ENCODE peak calls at places on chromosomes 5 and 9, in ten cellular contexts. One of them, this sample, is unnamed.

GRCh38 chr9:129400971-129401622 is 219.8 kb downstream of the C9orf50 start:
- DNase-seq in endothelial cell: no peak
- DNase-seq in heart right ventricle: no peak
- DNase-seq in HFFc6: no peak
- DNase-seq in coronary artery: no peak
- DNase-seq in upper lobe of right lung: no peak
- DNase-seq in WERI-Rb-1: no peak
- DNase-seq in kidney: peak
- DNase-seq in astrocyte: no peak
- DNase-seq in Peyer's patch: no peak
- DNase-seq in this sample: no peak

GRCh38 chr9:69867081-69867814 is 46.6 kb downstream of the CFAP95 start:
- DNase-seq in coronary artery: no peak
- DNase-seq in HFFc6: no peak
- DNase-seq in upper lobe of right lung: no peak
- DNase-seq in endothelial cell: no peak
- DNase-seq in WERI-Rb-1: no peak
- DNase-seq in heart right ventricle: no peak
- DNase-seq in kidney: no peak
- DNase-seq in astrocyte: peak
- DNase-seq in Peyer's patch: no peak
- DNase-seq in this sample: no peak

GRCh38 chr9:131624636-131625241 is 79.4 kb downstream of the PRRT1B start:
- DNase-seq in endothelial cell: no peak
- DNase-seq in heart right ventricle: peak
- DNase-seq in coronary artery: no peak
- DNase-seq in astrocyte: peak
- DNase-seq in WERI-Rb-1: peak
- DNase-seq in HFFc6: no peak
- DNase-seq in Peyer's patch: no peak
- DNase-seq in upper lobe of right lung: no peak
- DNase-seq in kidney: peak
- DNase-seq in this sample: no peak

GRCh38 chr9:93810028-93810971 is 144.9 kb downstream of the BARX1 start:
- DNase-seq in endothelial cell: no peak
- DNase-seq in HFFc6: no peak
- DNase-seq in heart right ventricle: no peak
- DNase-seq in WERI-Rb-1: no peak
- DNase-seq in upper lobe of right lung: peak
- DNase-seq in coronary artery: peak
- DNase-seq in astrocyte: no peak
- DNase-seq in kidney: no peak
- DNase-seq in Peyer's patch: peak
- DNase-seq in this sample: no peak

GRCh38 chr5:77102549-77102948 is 15.5 kb upstream of the ZBED3 start:
- DNase-seq in coronary artery: no peak
- DNase-seq in astrocyte: no peak
- DNase-seq in endothelial cell: no peak
- DNase-seq in Peyer's patch: no peak
- DNase-seq in HFFc6: no peak
- DNase-seq in upper lobe of right lung: no peak
- DNase-seq in WERI-Rb-1: no peak
- DNase-seq in heart right ventricle: no peak
- DNase-seq in kidney: no peak
- DNase-seq in this sample: no peak

GRCh38 chr5:3034449-3034848 is 283.0 kb upstream of the IRX2 start:
- DNase-seq in Peyer's patch: no peak
- DNase-seq in endothelial cell: no peak
- DNase-seq in WERI-Rb-1: no peak
- DNase-seq in upper lobe of right lung: no peak
- DNase-seq in astrocyte: no peak
- DNase-seq in kidney: no peak
- DNase-seq in HFFc6: no peak
- DNase-seq in coronary artery: no peak
- DNase-seq in heart right ventricle: no peak
- DNase-seq in this sample: no peak

GRCh38 chr9:127545196-127546124 is 66.6 kb upstream of the STXBP1 start:
- DNase-seq in Peyer's patch: peak
- DNase-seq in coronary artery: no peak
- DNase-seq in astrocyte: peak
- DNase-seq in endothelial cell: no peak
- DNase-seq in upper lobe of right lung: peak
- DNase-seq in WERI-Rb-1: no peak
- DNase-seq in kidney: peak
- DNase-seq in HFFc6: peak
- DNase-seq in heart right ventricle: no peak
- DNase-seq in this sample: peak

GRCh38 chr5:176529824-176530195 is 7.4 kb downstream of the RNF44 start:
- DNase-seq in HFFc6: no peak
- DNase-seq in upper lobe of right lung: no peak
- DNase-seq in Peyer's patch: peak
- DNase-seq in WERI-Rb-1: no peak
- DNase-seq in heart right ventricle: no peak
- DNase-seq in kidney: peak
- DNase-seq in endothelial cell: no peak
- DNase-seq in coronary artery: no peak
- DNase-seq in astrocyte: no peak
- DNase-seq in this sample: no peak

GRCh38 chr5:171641891-171642290 is 143.7 kb upstream of the SMIM23 start:
- DNase-seq in WERI-Rb-1: no peak
- DNase-seq in kidney: no peak
- DNase-seq in heart right ventricle: no peak
- DNase-seq in endothelial cell: no peak
- DNase-seq in upper lobe of right lung: no peak
- DNase-seq in astrocyte: no peak
- DNase-seq in coronary artery: no peak
- DNase-seq in HFFc6: no peak
- DNase-seq in Peyer's patch: no peak
- DNase-seq in this sample: no peak

GRCh38 chr5:68845121-68845520 is 248.7 kb upstream of the SLC30A5 start:
- DNase-seq in coronary artery: no peak
- DNase-seq in WERI-Rb-1: no peak
- DNase-seq in Peyer's patch: no peak
- DNase-seq in heart right ventricle: no peak
- DNase-seq in astrocyte: peak
- DNase-seq in HFFc6: peak
- DNase-seq in kidney: no peak
- DNase-seq in endothelial cell: no peak
- DNase-seq in upper lobe of right lung: no peak
- DNase-seq in this sample: no peak

GRCh38 chr9:89920131-89920530 is 315.3 kb downstream of the GADD45G start:
- DNase-seq in Peyer's patch: no peak
- DNase-seq in astrocyte: no peak
- DNase-seq in kidney: no peak
- DNase-seq in endothelial cell: no peak
- DNase-seq in HFFc6: no peak
- DNase-seq in heart right ventricle: no peak
- DNase-seq in coronary artery: no peak
- DNase-seq in upper lobe of right lung: no peak
- DNase-seq in WERI-Rb-1: no peak
- DNase-seq in this sample: no peak

GRCh38 chr5:158277276-158277675 is 418.3 kb upstream of the CLINT1 start:
- DNase-seq in endothelial cell: no peak
- DNase-seq in kidney: no peak
- DNase-seq in WERI-Rb-1: no peak
- DNase-seq in upper lobe of right lung: no peak
- DNase-seq in coronary artery: no peak
- DNase-seq in Peyer's patch: no peak
- DNase-seq in HFFc6: no peak
- DNase-seq in astrocyte: no peak
- DNase-seq in heart right ventricle: no peak
- DNase-seq in this sample: no peak

GRCh38 chr9:130368631-130369103 is 76.1 kb upstream of the ASS1 start:
- DNase-seq in HFFc6: no peak
- DNase-seq in heart right ventricle: no peak
- DNase-seq in astrocyte: peak
- DNase-seq in upper lobe of right lung: no peak
- DNase-seq in endothelial cell: no peak
- DNase-seq in kidney: no peak
- DNase-seq in coronary artery: no peak
- DNase-seq in WERI-Rb-1: no peak
- DNase-seq in Peyer's patch: no peak
- DNase-seq in this sample: no peak

GRCh38 chr9:95373765-95374435 is 56.4 kb upstream of the FANCC start:
- DNase-seq in Peyer's patch: no peak
- DNase-seq in WERI-Rb-1: no peak
- DNase-seq in upper lobe of right lung: no peak
- DNase-seq in HFFc6: no peak
- DNase-seq in kidney: no peak
- DNase-seq in endothelial cell: no peak
- DNase-seq in astrocyte: no peak
- DNase-seq in coronary artery: no peak
- DNase-seq in heart right ventricle: no peak
- DNase-seq in this sample: no peak

GRCh38 chr5:10077721-10078551 is 171.8 kb downstream of the ATPSCKMT start:
- DNase-seq in upper lobe of right lung: no peak
- DNase-seq in Peyer's patch: no peak
- DNase-seq in coronary artery: no peak
- DNase-seq in heart right ventricle: no peak
- DNase-seq in astrocyte: peak
- DNase-seq in endothelial cell: no peak
- DNase-seq in WERI-Rb-1: peak
- DNase-seq in HFFc6: peak
- DNase-seq in kidney: no peak
- DNase-seq in this sample: no peak

GRCh38 chr5:40828690-40829661 is 6.0 kb downstream of the RPL37 start:
- DNase-seq in astrocyte: no peak
- DNase-seq in coronary artery: no peak
- DNase-seq in kidney: no peak
- DNase-seq in upper lobe of right lung: no peak
- DNase-seq in heart right ventricle: no peak
- DNase-seq in WERI-Rb-1: no peak
- DNase-seq in Peyer's patch: no peak
- DNase-seq in HFFc6: no peak
- DNase-seq in endothelial cell: no peak
- DNase-seq in this sample: no peak
- TF ChIP-seq CTCF in astrocyte: no peak
- TF ChIP-seq CTCF in coronary artery: no peak
- TF ChIP-seq CTCF in kidney: no peak
- TF ChIP-seq CTCF in upper lobe of right lung: no peak
- TF ChIP-seq CTCF in heart right ventricle: no peak
- TF ChIP-seq CTCF in WERI-Rb-1: no peak
- TF ChIP-seq CTCF in Peyer's patch: no peak
- TF ChIP-seq CTCF in HFFc6: no peak
- TF ChIP-seq CTCF in endothelial cell: no peak
- TF ChIP-seq CTCF in this sample: no peak

DNA sequence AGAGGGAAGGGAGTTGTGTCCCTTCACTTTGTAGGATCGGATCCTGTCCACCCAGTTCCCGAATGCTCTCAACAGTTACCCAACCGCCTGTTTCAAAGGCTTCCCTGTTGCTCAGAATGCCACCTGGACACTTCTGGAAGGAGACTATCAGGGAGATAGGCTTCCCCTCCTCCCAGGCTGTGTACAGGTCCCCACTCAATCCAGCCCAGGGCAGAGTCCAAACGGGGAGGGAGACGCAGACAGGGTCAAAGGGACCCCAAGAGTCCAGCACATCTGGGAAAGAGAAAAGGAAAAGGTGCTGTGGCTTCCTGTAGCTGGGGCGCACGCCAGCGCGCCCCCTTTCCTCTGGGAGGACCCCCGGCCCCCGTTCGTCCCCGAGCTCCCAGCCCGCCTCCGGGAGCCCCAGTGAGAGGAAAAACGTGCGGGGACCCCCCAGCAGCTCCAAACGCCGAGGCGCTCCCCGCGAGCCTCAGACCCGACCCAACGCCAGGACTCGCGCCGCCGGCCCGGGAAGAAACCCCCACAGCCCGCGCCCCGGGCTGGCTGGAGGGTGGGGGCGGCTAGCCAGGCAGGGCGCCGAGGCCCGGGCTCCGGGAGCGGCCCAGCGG is 640 bp downstream of the SURF4 start:
- DNase-seq in endothelial cell: peak
- DNase-seq in HFFc6: no peak
- DNase-seq in WERI-Rb-1: peak
- DNase-seq in kidney: no peak
- DNase-seq in coronary artery: no peak
- DNase-seq in heart right ventricle: no peak
- DNase-seq in upper lobe of right lung: no peak
- DNase-seq in astrocyte: peak
- DNase-seq in Peyer's patch: peak
- DNase-seq in this sample: peak
- TF ChIP-seq CTCF in endothelial cell: no peak
- TF ChIP-seq CTCF in HFFc6: no peak
- TF ChIP-seq CTCF in WERI-Rb-1: peak
- TF ChIP-seq CTCF in kidney: no peak
- TF ChIP-seq CTCF in coronary artery: no peak
- TF ChIP-seq CTCF in heart right ventricle: no peak
- TF ChIP-seq CTCF in upper lobe of right lung: no peak
- TF ChIP-seq CTCF in astrocyte: no peak
- TF ChIP-seq CTCF in Peyer's patch: no peak
- TF ChIP-seq CTCF in this sample: peak

DNA sequence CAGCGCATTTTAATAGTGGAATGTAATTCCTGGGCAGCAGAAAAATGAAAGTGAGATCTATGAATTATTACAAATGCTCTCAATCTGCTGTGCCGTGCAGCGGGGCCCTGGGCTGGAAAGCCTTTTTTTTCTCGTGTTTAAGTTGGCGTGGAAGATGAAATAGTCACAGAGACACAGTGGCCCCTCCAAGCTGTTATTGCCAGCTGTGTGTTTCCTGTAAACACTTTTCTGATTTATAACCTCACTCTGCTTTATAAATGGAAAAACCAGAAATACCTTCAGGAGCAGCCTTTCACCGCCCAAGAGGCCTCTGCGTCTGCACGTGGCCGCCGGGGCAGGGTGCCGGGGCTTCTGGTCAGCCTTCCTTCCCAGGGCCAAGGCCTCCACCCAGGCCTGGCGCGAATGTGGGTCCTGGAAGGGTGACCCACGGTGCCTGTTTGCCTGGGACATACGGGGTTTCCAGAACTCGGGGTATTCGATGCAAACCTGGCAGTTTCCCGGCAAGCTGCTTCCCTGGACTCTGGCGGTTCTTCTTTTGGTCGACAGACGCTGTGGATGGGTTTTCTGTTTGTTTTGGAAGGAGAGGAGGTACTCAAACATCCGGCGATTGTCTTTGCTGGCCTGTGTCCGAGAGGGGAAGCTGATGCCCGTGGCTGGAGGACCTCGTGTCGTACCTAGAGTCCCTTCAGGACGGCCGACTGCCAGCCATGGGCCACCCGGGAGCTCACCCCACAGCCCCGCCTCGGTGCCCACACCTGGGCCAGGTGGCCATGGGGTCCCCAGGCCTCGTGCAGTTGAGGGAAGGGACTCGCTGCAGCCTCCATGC is 256.7 kb downstream of the PARP8 start:
- DNase-seq in upper lobe of right lung: no peak
- DNase-seq in astrocyte: no peak
- DNase-seq in Peyer's patch: no peak
- DNase-seq in HFFc6: no peak
- DNase-seq in WERI-Rb-1: no peak
- DNase-seq in coronary artery: no peak
- DNase-seq in kidney: peak
- DNase-seq in heart right ventricle: peak
- DNase-seq in endothelial cell: no peak
- DNase-seq in this sample: no peak
- TF ChIP-seq CTCF in upper lobe of right lung: no peak
- TF ChIP-seq CTCF in astrocyte: no peak
- TF ChIP-seq CTCF in Peyer's patch: no peak
- TF ChIP-seq CTCF in HFFc6: no peak
- TF ChIP-seq CTCF in WERI-Rb-1: no peak
- TF ChIP-seq CTCF in coronary artery: no peak
- TF ChIP-seq CTCF in kidney: no peak
- TF ChIP-seq CTCF in heart right ventricle: peak
- TF ChIP-seq CTCF in endothelial cell: no peak
- TF ChIP-seq CTCF in this sample: no peak

GRCh38 chr5:84450617-84451414 is 66.1 kb upstream of the EDIL3 start:
- DNase-seq in astrocyte: no peak
- DNase-seq in coronary artery: no peak
- DNase-seq in Peyer's patch: no peak
- DNase-seq in HFFc6: no peak
- DNase-seq in heart right ventricle: no peak
- DNase-seq in endothelial cell: no peak
- DNase-seq in kidney: no peak
- DNase-seq in WERI-Rb-1: no peak
- DNase-seq in upper lobe of right lung: no peak
- DNase-seq in this sample: no peak
- TF ChIP-seq CTCF in astrocyte: peak
- TF ChIP-seq CTCF in coronary artery: no peak
- TF ChIP-seq CTCF in Peyer's patch: no peak
- TF ChIP-seq CTCF in HFFc6: peak
- TF ChIP-seq CTCF in heart right ventricle: peak
- TF ChIP-seq CTCF in endothelial cell: peak
- TF ChIP-seq CTCF in kidney: no peak
- TF ChIP-seq CTCF in WERI-Rb-1: peak
- TF ChIP-seq CTCF in upper lobe of right lung: peak
- TF ChIP-seq CTCF in this sample: peak

This sample was measured in progenitor cell of endocrine pancreas.